ENCODE peak calls at places on chromosomes 16 and 17, in eight cellular contexts. O is A549, W is heart right ventricle, R is tibial nerve, J is sigmoid colon, G is DND-41, L is breast epithelium, U is lower lobe of right lung. M is an unnamed sample. For H3K4me1, the result is how much of the 10 kb centered on the place peaks cover.

GRCh38 chr17:72725432-72726068 is 366.9 kb downstream of the SLC39A11 start:
- DNase-seq in O (peak), W (peak), R (no peak), J (no peak), G (peak), L (peak), U (peak), M (no peak)

GRCh38 chr17:79750650-79751545 is 20.2 kb downstream of the ENPP7 start:
- DNase-seq in O (no peak), W (no peak), R (no peak), J (no peak), G (no peak), L (no peak), U (peak), M (no peak)

GRCh38 chr17:33451221-33451620 is 158.1 kb upstream of the ASIC2 start:
- DNase-seq in O (no peak), W (no peak), R (no peak), J (no peak), G (no peak), L (no peak), U (no peak), M (no peak)

GRCh38 chr16:65406076-65406475 is 284.2 kb upstream of the CDH11 start:
- DNase-seq in O (no peak), W (no peak), R (no peak), J (no peak), G (no peak), L (no peak), U (no peak), M (no peak)

GRCh38 chr16:1188781-1189189 is 35.9 kb downstream of the CACNA1H start:
- DNase-seq in O (no peak), W (peak), R (peak), J (peak), G (peak), L (peak), U (peak), M (no peak)

GRCh38 chr16:17244865-17245264 is 225.9 kb downstream of the XYLT1 start:
- DNase-seq in O (no peak), W (no peak), R (no peak), J (no peak), G (no peak), L (no peak), U (no peak), M (no peak)

GRCh38 chr17:56176101-56176500 is 22.8 kb downstream of the ANKFN1 start:
- DNase-seq in O (no peak), W (no peak), R (no peak), J (no peak), G (no peak), L (no peak), U (no peak), M (no peak)

GRCh38 chr17:38325221-38325851 is 18.4 kb downstream of the GPR179 start:
- DNase-seq in O (no peak), W (no peak), R (no peak), J (no peak), G (no peak), L (no peak), U (no peak), M (no peak)

DNA sequence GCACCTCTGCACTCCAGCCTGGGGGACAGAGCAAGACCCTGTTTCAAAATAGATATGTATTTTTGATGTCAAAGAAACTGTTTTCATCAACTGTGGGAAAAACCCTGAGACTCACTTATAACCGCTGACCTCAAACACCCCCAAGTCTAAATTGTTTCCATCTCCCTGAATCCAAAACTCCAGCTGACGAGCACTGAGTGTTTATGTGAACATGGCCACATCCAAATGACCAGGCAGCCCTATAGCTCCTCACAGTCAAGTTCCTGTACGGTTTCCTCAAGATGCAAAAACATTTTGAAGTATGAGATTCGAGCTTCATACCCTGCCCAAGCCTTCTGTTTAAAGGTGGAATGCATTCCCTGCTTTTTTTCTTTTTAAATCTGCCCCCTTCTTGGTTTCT is 45.3 kb upstream of the ZCCHC14 start:
- DNase-seq in O (no peak), W (no peak), R (no peak), J (no peak), G (no peak), L (no peak), U (no peak), M (no peak)
- H3K4me1 ChIP-seq in O (under half), W (under half), R (under half), J (under half), G (under half), L (under half), U (under half), M (under half)

GRCh38 chr16:83027973-83028372 is 401.2 kb downstream of the CDH13 start:
- DNase-seq in O (no peak), W (no peak), R (no peak), J (no peak), G (no peak), L (no peak), U (no peak), M (no peak)
- TF ChIP-seq CTCF in O (no peak), W (no peak), R (no peak), J (no peak), G (no peak), L (no peak), U (no peak), M (no peak)

DNA sequence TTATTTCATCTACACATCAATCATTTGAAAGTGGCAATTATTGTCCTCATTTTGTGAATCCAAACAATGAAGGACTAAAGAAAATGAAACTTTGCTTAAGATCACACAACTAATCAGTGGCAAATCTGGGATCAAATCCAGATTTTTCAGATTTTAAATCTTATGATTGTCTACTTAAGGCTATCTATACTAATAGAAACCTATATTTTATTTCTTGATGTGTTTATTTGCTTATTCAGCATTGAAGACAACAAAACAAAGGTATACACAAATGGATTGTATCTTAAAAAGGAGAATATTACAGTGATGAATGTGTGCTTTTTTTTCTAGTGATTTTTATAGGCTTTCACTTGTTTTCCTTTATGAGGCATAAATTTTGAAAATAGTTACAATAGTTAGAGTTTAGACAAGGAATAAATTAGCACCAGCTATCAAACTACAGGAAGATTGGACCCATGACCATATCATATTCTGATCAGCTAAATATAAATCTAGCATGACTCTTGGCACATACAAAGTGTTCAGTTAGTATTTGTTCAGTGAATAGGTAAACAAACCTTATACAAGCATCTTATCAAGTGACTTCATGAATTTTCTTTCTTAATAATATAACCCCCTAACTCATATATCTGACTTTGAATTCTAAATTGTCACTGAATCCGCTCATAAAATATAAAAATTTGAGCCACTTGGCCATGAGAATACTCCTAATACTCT is 20.5 kb downstream of the VMP1 start:
- DNase-seq in O (no peak), W (no peak), R (no peak), J (no peak), G (no peak), L (no peak), U (no peak), M (no peak)
- H3K4me1 ChIP-seq in O (half or more), W (under half), R (under half), J (under half), G (under half), L (under half), U (under half), M (under half)

GRCh38 chr16:55643161-55643970 is 12.4 kb upstream of the SLC6A2 start:
- DNase-seq in O (no peak), W (no peak), R (no peak), J (no peak), G (no peak), L (no peak), U (peak), M (no peak)
- TF ChIP-seq CTCF in O (no peak), W (no peak), R (no peak), J (no peak), G (peak), L (no peak), U (no peak), M (no peak)

M was measured in thoracic aorta.